ENCODE peak calls at places on chromosome 15, in ten cellular contexts. H, L, P, R, G, Y, U, Q, A and F are unnamed samples.

GRCh38 chr15:42010434-42010833 is 10.4 kb downstream of the PLA2G4E start:
- DNase-seq in H (peak; percentile 13), L (peak; percentile 76), P (peak; percentile 76), R (no peak), G (no peak), Y (no peak), U (peak; percentile 58), Q (no peak), A (no peak), F (peak; percentile 72)

GRCh38 chr15:71218272-71218805 is 103.1 kb downstream of the THSD4 start:
- DNase-seq in H (no peak), L (no peak), P (no peak), R (no peak), G (no peak), Y (no peak), U (no peak), Q (no peak), A (no peak), F (no peak)

GRCh38 chr15:81375461-81375860 is 1.4 kb upstream of the TMC3 start:
- DNase-seq in H (no peak), L (no peak), P (no peak), R (no peak), G (no peak), Y (no peak), U (no peak), Q (no peak), A (no peak), F (no peak)

GRCh38 chr15:85545185-85545584 is 164.8 kb downstream of the AKAP13 start:
- DNase-seq in H (no peak), L (no peak), P (no peak), R (no peak), G (peak; percentile 61), Y (no peak), U (peak; percentile 38), Q (no peak), A (no peak), F (no peak)

GRCh38 chr15:36428102-36428845 is 151.2 kb upstream of the CDIN1 start:
- DNase-seq in H (peak; percentile 66), L (no peak), P (peak; percentile 96), R (no peak), G (peak; percentile 5), Y (no peak), U (peak; percentile 89), Q (no peak), A (no peak), F (no peak)

GRCh38 chr15:43278869-43279268 is 12.1 kb upstream of the TGM5 start:
- DNase-seq in H (no peak), L (no peak), P (no peak), R (no peak), G (no peak), Y (no peak), U (no peak), Q (no peak), A (no peak), F (no peak)

GRCh38 chr15:38391186-38391585 is 62.7 kb upstream of the FAM98B start:
- DNase-seq in H (no peak), L (no peak), P (peak; percentile 22), R (no peak), G (no peak), Y (no peak), U (no peak), Q (no peak), A (no peak), F (no peak)

GRCh38 chr15:99546436-99547100 is 19.2 kb upstream of the MEF2A start:
- DNase-seq in H (no peak), L (no peak), P (no peak), R (no peak), G (no peak), Y (no peak), U (no peak), Q (no peak), A (no peak), F (no peak)

GRCh38 chr15:31265871-31266711 is 60.5 kb upstream of the KLF13 start:
- DNase-seq in H (no peak), L (peak; percentile 96), P (no peak), R (no peak), G (peak; percentile 45), Y (peak; percentile 13), U (no peak), Q (peak; percentile 47), A (peak; percentile 14), F (peak; percentile 87)

GRCh38 chr15:85408270-85408746 is 27.9 kb downstream of the AKAP13 start:
- DNase-seq in H (no peak), L (peak; percentile 72), P (no peak), R (no peak), G (no peak), Y (no peak), U (no peak), Q (no peak), A (no peak), F (peak; percentile 52)

GRCh38 chr15:57472861-57473260 is 96.6 kb downstream of the CGNL1 start:
- DNase-seq in H (no peak), L (no peak), P (no peak), R (no peak), G (no peak), Y (no peak), U (no peak), Q (no peak), A (no peak), F (no peak)

GRCh38 chr15:56176996-56177395 is 66.7 kb downstream of the RFX7 start:
- DNase-seq in H (peak; percentile 15), L (no peak), P (peak; percentile 27), R (no peak), G (no peak), Y (no peak), U (peak; percentile 9), Q (no peak), A (no peak), F (no peak)

GRCh38 chr15:52804526-52805081 is 14.5 kb upstream of the ONECUT1 start:
- DNase-seq in H (no peak), L (no peak), P (no peak), R (no peak), G (no peak), Y (no peak), U (no peak), Q (no peak), A (peak; percentile 65), F (no peak)

GRCh38 chr15:93037341-93038063 is 51.5 kb downstream of the RGMA start:
- DNase-seq in H (no peak), L (no peak), P (peak; percentile 49), R (no peak), G (peak; percentile 62), Y (no peak), U (no peak), Q (no peak), A (peak; percentile 20), F (peak; percentile 28)

GRCh38 chr15:90307661-90308060 is 42.2 kb downstream of the NGRN start:
- DNase-seq in H (no peak), L (no peak), P (no peak), R (no peak), G (no peak), Y (no peak), U (no peak), Q (no peak), A (no peak), F (no peak)

GRCh38 chr15:90305932-90306331 is 40.5 kb downstream of the NGRN start:
- DNase-seq in H (no peak), L (no peak), P (no peak), R (no peak), G (no peak), Y (no peak), U (no peak), Q (no peak), A (no peak), F (no peak)

GRCh38 chr15:90301901-90302300 is 36.4 kb downstream of the NGRN start:
- DNase-seq in H (no peak), L (no peak), P (no peak), R (no peak), G (no peak), Y (no peak), U (no peak), Q (no peak), A (no peak), F (no peak)

GRCh38 chr15:90309050-90309449 is 43.0 kb upstream of the ZNF774 start:
- DNase-seq in H (no peak), L (no peak), P (no peak), R (no peak), G (no peak), Y (no peak), U (no peak), Q (no peak), A (no peak), F (no peak)

DNA sequence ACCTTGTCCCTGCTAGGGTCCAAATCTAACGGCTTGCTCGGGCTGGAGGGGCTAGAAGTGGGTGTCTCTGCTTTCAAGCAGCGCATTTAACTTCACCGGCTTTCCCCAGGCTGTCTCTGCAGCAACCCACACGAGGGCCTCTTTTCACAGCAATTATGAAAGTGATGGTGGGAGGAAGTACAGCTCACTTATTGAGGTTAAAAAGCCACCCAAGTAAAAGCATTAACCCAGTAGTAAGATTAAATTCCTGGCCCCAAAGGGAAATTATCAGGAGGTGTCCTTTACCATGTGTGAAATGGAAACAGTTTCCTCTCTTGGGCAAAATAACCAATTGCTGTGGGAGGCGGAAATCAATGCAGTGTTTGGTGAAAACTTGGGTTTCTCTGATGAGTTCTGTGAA is 41.1 kb downstream of the NGRN start:
- DNase-seq in H (no peak), L (peak; percentile 71), P (no peak), R (no peak), G (no peak), Y (no peak), U (no peak), Q (no peak), A (no peak), F (peak; percentile 63)
- TF ChIP-seq CTCF in H (no peak), L (no peak), P (no peak), R (no peak), G (no peak), Y (no peak), U (no peak), Q (no peak), A (no peak), F (peak; percentile 21)

GRCh38 chr15:80242132-80242769 is 9.8 kb downstream of the CTXND1 start:
- DNase-seq in H (peak; percentile 45), L (peak; percentile 71), P (peak; percentile 24), R (peak; percentile 35), G (no peak), Y (no peak), U (peak; percentile 51), Q (no peak), A (peak; percentile 73), F (peak; percentile 60)
- TF ChIP-seq CTCF in H (peak; percentile 51), L (peak; percentile 83), P (peak; percentile 76), R (peak; percentile 75), G (peak; percentile 30), Y (no peak), U (peak; percentile 44), Q (no peak), A (peak; percentile 58), F (peak; percentile 30)

DNA sequence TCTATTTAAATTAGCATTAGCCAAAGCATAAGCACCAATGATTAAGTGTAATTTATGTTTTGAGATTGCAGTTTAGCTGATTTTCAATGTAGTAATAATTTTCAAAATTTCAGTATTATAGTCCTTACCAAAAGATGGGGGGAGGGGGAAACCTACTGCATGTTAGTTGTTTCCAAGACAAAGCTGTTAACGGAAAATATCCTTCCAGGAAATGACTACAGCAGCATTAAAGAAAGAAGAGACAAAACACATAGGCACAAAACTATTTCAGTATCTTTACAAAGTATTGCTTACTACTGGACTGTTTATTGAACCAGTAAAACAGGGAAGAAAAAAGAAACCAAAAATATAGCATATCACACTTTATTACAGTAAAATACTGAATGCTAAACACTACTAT is 10.5 kb downstream of the BNIP2 start:
- DNase-seq in H (no peak), L (no peak), P (no peak), R (no peak), G (no peak), Y (no peak), U (no peak), Q (no peak), A (no peak), F (no peak)
- TF ChIP-seq CTCF in H (no peak), L (no peak), P (no peak), R (no peak), G (no peak), Y (no peak), U (no peak), Q (no peak), A (no peak), F (no peak)

GRCh38 chr15:72835289-72835890 is 51.8 kb upstream of the ADPGK start:
- DNase-seq in H (no peak), L (peak; percentile 8), P (peak; percentile 28), R (no peak), G (no peak), Y (no peak), U (peak; percentile 25), Q (no peak), A (peak; percentile 50), F (no peak)
- TF ChIP-seq CTCF in H (peak; percentile 20), L (peak; percentile 19), P (peak; percentile 53), R (peak; percentile 48), G (no peak), Y (no peak), U (peak; percentile 31), Q (no peak), A (no peak), F (no peak)